ENCODE peak calls at places on chromosome 1, in seven cellular contexts. One of them, this sample, is unnamed. For H3K36me3, the result is how much of the 10 kb centered on the place peaks cover.

GRCh38 chr1:117572546-117572945 is 33.3 kb upstream of the TENT5C start:
- DNase-seq in SK-N-SH: no peak
- DNase-seq in GM12878: no peak
- DNase-seq in heart right ventricle: no peak
- DNase-seq in bronchial epithelial cell: no peak
- DNase-seq in OCI-LY7: peak
- DNase-seq in ovary: no peak
- DNase-seq in this sample: no peak

GRCh38 chr1:79262745-79263258 is 256.3 kb upstream of the ADGRL4 start:
- DNase-seq in heart right ventricle: no peak
- DNase-seq in OCI-LY7: no peak
- DNase-seq in ovary: no peak
- DNase-seq in GM12878: no peak
- DNase-seq in SK-N-SH: no peak
- DNase-seq in bronchial epithelial cell: no peak
- DNase-seq in this sample: no peak

GRCh38 chr1:208919371-208919770 is 664.1 kb upstream of the CAMK1G start:
- DNase-seq in GM12878: no peak
- DNase-seq in OCI-LY7: no peak
- DNase-seq in ovary: no peak
- DNase-seq in bronchial epithelial cell: peak
- DNase-seq in heart right ventricle: no peak
- DNase-seq in SK-N-SH: no peak
- DNase-seq in this sample: no peak

GRCh38 chr1:228379165-228379460 is 27.5 kb downstream of the TRIM11 start:
- DNase-seq in GM12878: no peak
- DNase-seq in OCI-LY7: no peak
- DNase-seq in bronchial epithelial cell: peak
- DNase-seq in SK-N-SH: no peak
- DNase-seq in ovary: peak
- DNase-seq in heart right ventricle: no peak
- DNase-seq in this sample: no peak

GRCh38 chr1:85344256-85344694 is 67.8 kb upstream of the BCL10 start:
- DNase-seq in GM12878: no peak
- DNase-seq in OCI-LY7: peak
- DNase-seq in bronchial epithelial cell: peak
- DNase-seq in SK-N-SH: peak
- DNase-seq in heart right ventricle: no peak
- DNase-seq in ovary: no peak
- DNase-seq in this sample: no peak

GRCh38 chr1:42586016-42586415 is 72.2 kb upstream of the PPIH start:
- DNase-seq in SK-N-SH: no peak
- DNase-seq in heart right ventricle: no peak
- DNase-seq in OCI-LY7: no peak
- DNase-seq in GM12878: no peak
- DNase-seq in ovary: no peak
- DNase-seq in bronchial epithelial cell: no peak
- DNase-seq in this sample: no peak

GRCh38 chr1:4658643-4659042 is 4.2 kb downstream of the AJAP1 start:
- DNase-seq in ovary: no peak
- DNase-seq in bronchial epithelial cell: no peak
- DNase-seq in heart right ventricle: no peak
- DNase-seq in SK-N-SH: no peak
- DNase-seq in OCI-LY7: no peak
- DNase-seq in GM12878: no peak
- DNase-seq in this sample: no peak

GRCh38 chr1:109724933-109725332 is 12.9 kb downstream of the GSTM5 start:
- DNase-seq in ovary: no peak
- DNase-seq in OCI-LY7: no peak
- DNase-seq in SK-N-SH: no peak
- DNase-seq in GM12878: no peak
- DNase-seq in heart right ventricle: no peak
- DNase-seq in bronchial epithelial cell: no peak
- DNase-seq in this sample: no peak

GRCh38 chr1:230201445-230201844 is 134.4 kb downstream of the GALNT2 start:
- DNase-seq in OCI-LY7: no peak
- DNase-seq in heart right ventricle: no peak
- DNase-seq in SK-N-SH: no peak
- DNase-seq in ovary: no peak
- DNase-seq in GM12878: no peak
- DNase-seq in bronchial epithelial cell: no peak
- DNase-seq in this sample: no peak

GRCh38 chr1:230205719-230206198 is 138.7 kb downstream of the GALNT2 start:
- DNase-seq in heart right ventricle: no peak
- DNase-seq in bronchial epithelial cell: peak
- DNase-seq in GM12878: no peak
- DNase-seq in SK-N-SH: no peak
- DNase-seq in OCI-LY7: no peak
- DNase-seq in ovary: no peak
- DNase-seq in this sample: no peak

GRCh38 chr1:230207598-230207997 is 140.6 kb downstream of the GALNT2 start:
- DNase-seq in ovary: no peak
- DNase-seq in heart right ventricle: no peak
- DNase-seq in bronchial epithelial cell: no peak
- DNase-seq in GM12878: no peak
- DNase-seq in OCI-LY7: no peak
- DNase-seq in SK-N-SH: no peak
- DNase-seq in this sample: no peak

GRCh38 chr1:230206976-230207375 is 139.9 kb downstream of the GALNT2 start:
- DNase-seq in GM12878: no peak
- DNase-seq in heart right ventricle: no peak
- DNase-seq in ovary: no peak
- DNase-seq in OCI-LY7: no peak
- DNase-seq in SK-N-SH: no peak
- DNase-seq in bronchial epithelial cell: no peak
- DNase-seq in this sample: no peak

DNA sequence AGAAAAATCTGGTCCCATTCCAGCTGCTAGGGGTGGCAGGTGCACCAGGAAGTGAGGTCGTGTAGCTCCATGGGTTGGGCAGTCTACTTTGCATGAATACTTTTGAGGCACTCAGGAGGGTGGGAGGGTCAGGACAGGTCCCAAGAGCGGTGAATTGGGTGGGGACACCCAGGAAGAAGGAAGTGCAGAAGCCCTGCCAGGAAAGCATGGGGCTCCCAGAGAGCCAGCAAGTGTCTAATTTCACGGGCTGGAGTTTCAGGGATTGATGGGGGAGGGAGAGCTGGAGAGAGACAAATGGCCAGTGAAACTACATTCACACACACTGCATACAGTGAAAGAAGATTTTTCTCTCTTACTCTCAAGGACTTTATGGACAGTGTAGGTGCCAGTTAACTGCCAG is 137.8 kb downstream of the GALNT2 start:
- DNase-seq in GM12878: no peak
- DNase-seq in OCI-LY7: no peak
- DNase-seq in heart right ventricle: no peak
- DNase-seq in ovary: no peak
- DNase-seq in bronchial epithelial cell: no peak
- DNase-seq in SK-N-SH: no peak
- DNase-seq in this sample: no peak
- H3K36me3 ChIP-seq in GM12878: under half
- H3K36me3 ChIP-seq in OCI-LY7: under half
- H3K36me3 ChIP-seq in heart right ventricle: under half
- H3K36me3 ChIP-seq in ovary: under half
- H3K36me3 ChIP-seq in bronchial epithelial cell: under half
- H3K36me3 ChIP-seq in SK-N-SH: under half
- H3K36me3 ChIP-seq in this sample: under half

GRCh38 chr1:114669562-114670082 is at the start of gene DENND2C:
- DNase-seq in OCI-LY7: peak
- DNase-seq in GM12878: no peak
- DNase-seq in ovary: no peak
- DNase-seq in heart right ventricle: no peak
- DNase-seq in bronchial epithelial cell: no peak
- DNase-seq in SK-N-SH: no peak
- DNase-seq in this sample: no peak

GRCh38 chr1:114668784-114669561 is 876 bp downstream of the DENND2C start:
- DNase-seq in heart right ventricle: no peak
- DNase-seq in GM12878: no peak
- DNase-seq in SK-N-SH: peak
- DNase-seq in ovary: no peak
- DNase-seq in OCI-LY7: peak
- DNase-seq in bronchial epithelial cell: peak
- DNase-seq in this sample: no peak

GRCh38 chr1:114671939-114672275 is 2.1 kb upstream of the DENND2C start:
- DNase-seq in heart right ventricle: no peak
- DNase-seq in bronchial epithelial cell: peak
- DNase-seq in ovary: no peak
- DNase-seq in SK-N-SH: no peak
- DNase-seq in OCI-LY7: no peak
- DNase-seq in GM12878: no peak
- DNase-seq in this sample: no peak

GRCh38 chr1:114670083-114671010 is 498 bp upstream of the DENND2C start:
- DNase-seq in SK-N-SH: peak
- DNase-seq in bronchial epithelial cell: peak
- DNase-seq in GM12878: peak
- DNase-seq in OCI-LY7: peak
- DNase-seq in heart right ventricle: peak
- DNase-seq in ovary: peak
- DNase-seq in this sample: peak

DNA sequence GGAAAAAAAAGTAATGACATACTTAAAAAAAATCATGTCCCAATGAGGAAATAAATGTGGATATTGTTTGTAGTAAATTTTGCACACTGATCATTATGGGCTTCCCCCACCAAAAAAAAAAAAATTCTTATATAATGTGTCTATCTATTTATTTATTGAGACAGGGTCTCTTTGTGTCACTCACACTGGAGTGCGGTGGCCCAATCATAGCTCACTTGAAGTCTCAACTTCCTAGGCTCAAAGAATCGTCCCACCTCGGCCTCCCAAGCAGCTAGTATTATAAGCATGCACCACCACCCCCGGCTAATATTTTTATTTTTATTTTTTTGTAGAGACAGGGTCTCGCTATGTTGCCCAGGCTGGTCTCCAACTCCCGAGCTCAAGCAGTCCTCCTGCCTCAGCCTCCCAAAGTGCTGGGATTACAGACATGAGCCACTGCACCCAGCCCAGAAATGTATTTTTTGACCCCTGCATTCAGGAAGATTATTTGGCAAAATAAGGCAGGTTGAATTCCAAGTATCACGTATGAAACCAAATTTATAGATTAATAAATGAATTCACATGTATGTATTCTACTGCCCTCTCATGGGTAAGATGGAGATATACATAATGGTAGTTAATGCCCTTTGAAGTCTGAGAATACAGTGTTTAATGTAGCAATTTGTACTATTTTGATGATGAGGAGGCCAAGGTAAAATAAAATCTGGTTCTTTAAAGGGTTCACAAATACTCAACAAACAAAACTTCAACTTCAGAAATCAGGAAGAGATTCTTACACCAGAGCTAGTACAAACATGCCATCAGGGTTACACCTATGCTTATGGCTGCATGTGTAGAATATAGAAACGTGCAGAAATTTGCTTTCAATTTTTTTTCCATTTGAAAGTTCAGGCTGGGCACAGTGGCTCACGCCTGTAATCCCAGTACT is 1.4 kb upstream of the DENND2C start:
- DNase-seq in SK-N-SH: peak
- DNase-seq in OCI-LY7: peak
- DNase-seq in bronchial epithelial cell: peak
- DNase-seq in ovary: no peak
- DNase-seq in heart right ventricle: no peak
- DNase-seq in GM12878: no peak
- DNase-seq in this sample: no peak
- TF ChIP-seq CTCF in SK-N-SH: peak
- TF ChIP-seq CTCF in OCI-LY7: peak
- TF ChIP-seq CTCF in bronchial epithelial cell: no peak
- TF ChIP-seq CTCF in ovary: no peak
- TF ChIP-seq CTCF in heart right ventricle: no peak
- TF ChIP-seq CTCF in GM12878: peak
- TF ChIP-seq CTCF in this sample: peak

GRCh38 chr1:35460796-35461195 is 96.4 kb downstream of the KIAA0319L start:
- DNase-seq in OCI-LY7: no peak
- DNase-seq in GM12878: no peak
- DNase-seq in SK-N-SH: no peak
- DNase-seq in bronchial epithelial cell: peak
- DNase-seq in ovary: no peak
- DNase-seq in heart right ventricle: no peak
- DNase-seq in this sample: no peak

GRCh38 chr1:35463232-35463631 is 94.0 kb downstream of the KIAA0319L start:
- DNase-seq in bronchial epithelial cell: no peak
- DNase-seq in OCI-LY7: no peak
- DNase-seq in ovary: no peak
- DNase-seq in heart right ventricle: no peak
- DNase-seq in SK-N-SH: no peak
- DNase-seq in GM12878: no peak
- DNase-seq in this sample: no peak

GRCh38 chr1:35461966-35462651 is 95.1 kb downstream of the KIAA0319L start:
- DNase-seq in bronchial epithelial cell: no peak
- DNase-seq in OCI-LY7: no peak
- DNase-seq in ovary: no peak
- DNase-seq in SK-N-SH: no peak
- DNase-seq in GM12878: peak
- DNase-seq in heart right ventricle: no peak
- DNase-seq in this sample: no peak

GRCh38 chr1:35470964-35471613 is 86.1 kb downstream of the KIAA0319L start:
- DNase-seq in ovary: no peak
- DNase-seq in heart right ventricle: no peak
- DNase-seq in SK-N-SH: no peak
- DNase-seq in OCI-LY7: no peak
- DNase-seq in GM12878: no peak
- DNase-seq in bronchial epithelial cell: no peak
- DNase-seq in this sample: no peak

GRCh38 chr1:35466120-35466519 is 91.1 kb downstream of the KIAA0319L start:
- DNase-seq in OCI-LY7: no peak
- DNase-seq in bronchial epithelial cell: no peak
- DNase-seq in heart right ventricle: no peak
- DNase-seq in ovary: no peak
- DNase-seq in SK-N-SH: no peak
- DNase-seq in GM12878: no peak
- DNase-seq in this sample: no peak
- H3K36me3 ChIP-seq in OCI-LY7: half or more
- H3K36me3 ChIP-seq in bronchial epithelial cell: under half
- H3K36me3 ChIP-seq in heart right ventricle: half or more
- H3K36me3 ChIP-seq in ovary: under half
- H3K36me3 ChIP-seq in SK-N-SH: half or more
- H3K36me3 ChIP-seq in GM12878: under half
- H3K36me3 ChIP-seq in this sample: under half

DNA sequence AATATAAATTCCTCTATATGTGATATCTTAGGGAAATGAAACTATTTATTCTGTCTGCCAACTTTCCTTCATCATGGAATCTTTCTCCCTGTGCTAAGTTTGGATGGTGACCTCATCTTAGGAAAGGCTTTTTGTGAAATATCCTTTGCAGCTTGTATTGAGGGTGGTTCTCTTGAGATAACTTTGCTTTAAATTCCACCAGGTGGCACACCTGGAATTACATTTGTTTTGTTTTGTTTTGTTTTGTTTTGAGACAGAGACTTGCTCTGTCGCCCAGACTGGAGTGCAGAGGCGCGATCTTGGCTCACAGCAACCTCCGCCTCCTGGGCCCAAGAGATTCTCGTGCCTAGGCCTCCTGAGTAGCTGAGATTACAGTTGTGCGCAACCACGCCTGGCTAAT is 7.6 kb upstream of the CD1A start:
- DNase-seq in SK-N-SH: no peak
- DNase-seq in ovary: no peak
- DNase-seq in GM12878: no peak
- DNase-seq in bronchial epithelial cell: peak
- DNase-seq in OCI-LY7: peak
- DNase-seq in heart right ventricle: no peak
- DNase-seq in this sample: no peak
- TF ChIP-seq CTCF in SK-N-SH: no peak
- TF ChIP-seq CTCF in ovary: no peak
- TF ChIP-seq CTCF in GM12878: peak
- TF ChIP-seq CTCF in bronchial epithelial cell: peak
- TF ChIP-seq CTCF in OCI-LY7: peak
- TF ChIP-seq CTCF in heart right ventricle: no peak
- TF ChIP-seq CTCF in this sample: peak

GRCh38 chr1:212341090-212341489 is 55.9 kb downstream of the PPP2R5A start:
- DNase-seq in heart right ventricle: no peak
- DNase-seq in OCI-LY7: no peak
- DNase-seq in GM12878: no peak
- DNase-seq in ovary: no peak
- DNase-seq in SK-N-SH: no peak
- DNase-seq in bronchial epithelial cell: no peak
- DNase-seq in this sample: no peak
- H3K36me3 ChIP-seq in heart right ventricle: under half
- H3K36me3 ChIP-seq in OCI-LY7: half or more
- H3K36me3 ChIP-seq in GM12878: under half
- H3K36me3 ChIP-seq in ovary: under half
- H3K36me3 ChIP-seq in SK-N-SH: under half
- H3K36me3 ChIP-seq in bronchial epithelial cell: under half
- H3K36me3 ChIP-seq in this sample: under half